ENCODE peak calls at places on chromosomes 2 and 18, in eight cellular contexts. Q is KG1; P is D341Med; A is A172; U is stimulated activated CD8-positive, alpha-beta memory T cell treated with anti-CD3 and anti-CD28 coated beads, Interleukin-15, amount 100 ng/mL, for 1 hour; D is Calu3; S is effector memory CD8-positive, alpha-beta T cell; Y is OCI-LY7. B is an unnamed sample.

GRCh38 chr2:37599688-37600525 is 71.5 kb downstream of the CDC42EP3 start:
- DNase-seq in U (peak), A (no peak), Y (no peak), Q (no peak), D (no peak), S (peak), P (no peak), B (peak)

GRCh38 chr2:7984693-7985353 is 697.0 kb upstream of the ID2 start:
- DNase-seq in A (no peak), S (no peak), Y (no peak), D (no peak), P (no peak), Q (peak), U (no peak), B (no peak)

GRCh38 chr2:171390941-171391516 is 42.8 kb downstream of the METTL8 start:
- DNase-seq in Y (no peak), A (peak), P (no peak), U (no peak), Q (no peak), D (peak), S (no peak), B (no peak)

GRCh38 chr2:86610871-86611270 is 12.8 kb downstream of the RNF103 start:
- DNase-seq in U (no peak), Q (no peak), P (no peak), Y (no peak), S (no peak), A (no peak), D (no peak), B (no peak)

GRCh38 chr18:11909597-11910026 is 1.5 kb upstream of the MPPE1 start:
- DNase-seq in U (no peak), Q (no peak), P (no peak), D (no peak), A (no peak), Y (no peak), S (no peak), B (no peak)

GRCh38 chr2:47639469-47639868 is 143.5 kb upstream of the MSH6 start:
- DNase-seq in D (no peak), S (no peak), P (no peak), A (peak), Q (no peak), U (no peak), Y (no peak), B (no peak)

GRCh38 chr2:37846207-37846606 is 78.9 kb upstream of the RMDN2 start:
- DNase-seq in Q (no peak), Y (no peak), U (no peak), P (no peak), D (no peak), S (no peak), A (no peak), B (no peak)

GRCh38 chr18:79912409-79912991 is 39.0 kb downstream of the SLC66A2 start:
- DNase-seq in P (peak), Y (no peak), D (no peak), U (no peak), Q (no peak), A (no peak), S (no peak), B (peak)

GRCh38 chr2:196079052-196079451 is 10.4 kb upstream of the DNAH7 start:
- DNase-seq in P (no peak), Y (no peak), D (no peak), S (no peak), A (no peak), Q (no peak), U (no peak), B (no peak)

GRCh38 chr18:77004555-77005380 is 127.8 kb downstream of the MBP start:
- DNase-seq in P (no peak), Q (no peak), Y (no peak), D (no peak), A (no peak), U (no peak), S (no peak), B (no peak)

GRCh38 chr2:113219092-113219441 is 45.3 kb downstream of the PSD4 start:
- DNase-seq in A (no peak), U (no peak), Y (no peak), D (no peak), Q (no peak), S (no peak), P (no peak), B (no peak)

GRCh38 chr2:84647267-84647666 is 131.0 kb downstream of the DNAH6 start:
- DNase-seq in U (no peak), S (no peak), P (no peak), Q (no peak), D (no peak), A (no peak), Y (no peak), B (no peak)

GRCh38 chr2:113273031-113273551 is 5.6 kb downstream of the PAX8 start:
- DNase-seq in U (no peak), Y (peak), A (no peak), P (peak), Q (no peak), D (peak), S (peak), B (no peak)

GRCh38 chr2:149715005-149715592 is 127.5 kb upstream of the MMADHC start:
- DNase-seq in D (peak), P (peak), S (no peak), A (peak), Q (no peak), Y (peak), U (no peak), B (no peak)

GRCh38 chr2:179410552-179411356 is 146.1 kb upstream of the SESTD1 start:
- DNase-seq in U (no peak), Q (peak), A (peak), D (peak), Y (peak), P (peak), S (no peak), B (no peak)